ENCODE peak calls at places on chromosomes 12 and 14, in eight cellular contexts. One of them, this sample, is unnamed.

GRCh38 chr12:78914859-78915331 is 50.3 kb downstream of the SYT1 start:
- DNase-seq in colonic mucosa: no peak
- DNase-seq in heart left ventricle: no peak
- DNase-seq in mesothelial cell of epicardium: no peak
- DNase-seq in RWPE1: peak
- DNase-seq in AG10803: no peak
- DNase-seq in HFFc6: no peak
- DNase-seq in cardiac muscle cell: no peak
- DNase-seq in this sample: no peak

GRCh38 chr14:95069018-95069417 is 88.3 kb downstream of the DICER1 start:
- DNase-seq in colonic mucosa: no peak
- DNase-seq in heart left ventricle: no peak
- DNase-seq in mesothelial cell of epicardium: no peak
- DNase-seq in RWPE1: no peak
- DNase-seq in AG10803: no peak
- DNase-seq in HFFc6: no peak
- DNase-seq in cardiac muscle cell: no peak
- DNase-seq in this sample: no peak

GRCh38 chr14:45251912-45252311 is 1.1 kb downstream of the MIS18BP1 start:
- DNase-seq in colonic mucosa: peak
- DNase-seq in heart left ventricle: no peak
- DNase-seq in mesothelial cell of epicardium: no peak
- DNase-seq in RWPE1: peak
- DNase-seq in AG10803: peak
- DNase-seq in HFFc6: no peak
- DNase-seq in cardiac muscle cell: peak
- DNase-seq in this sample: no peak

GRCh38 chr12:94263011-94263786 is 114.8 kb downstream of the PLXNC1 start:
- DNase-seq in colonic mucosa: no peak
- DNase-seq in heart left ventricle: no peak
- DNase-seq in mesothelial cell of epicardium: peak
- DNase-seq in RWPE1: no peak
- DNase-seq in AG10803: no peak
- DNase-seq in HFFc6: no peak
- DNase-seq in cardiac muscle cell: no peak
- DNase-seq in this sample: no peak

GRCh38 chr14:28057286-28058011 is 709.1 kb upstream of the FOXG1 start:
- DNase-seq in colonic mucosa: no peak
- DNase-seq in heart left ventricle: no peak
- DNase-seq in mesothelial cell of epicardium: no peak
- DNase-seq in RWPE1: no peak
- DNase-seq in AG10803: no peak
- DNase-seq in HFFc6: no peak
- DNase-seq in cardiac muscle cell: no peak
- DNase-seq in this sample: no peak

GRCh38 chr14:102819176-102819628 is 42.0 kb downstream of the TRAF3 start:
- DNase-seq in colonic mucosa: peak
- DNase-seq in heart left ventricle: no peak
- DNase-seq in mesothelial cell of epicardium: no peak
- DNase-seq in RWPE1: peak
- DNase-seq in AG10803: peak
- DNase-seq in HFFc6: no peak
- DNase-seq in cardiac muscle cell: no peak
- DNase-seq in this sample: no peak

GRCh38 chr12:29389295-29389919 is 8.4 kb upstream of the ERGIC2 start:
- DNase-seq in colonic mucosa: no peak
- DNase-seq in heart left ventricle: no peak
- DNase-seq in mesothelial cell of epicardium: no peak
- DNase-seq in RWPE1: no peak
- DNase-seq in AG10803: no peak
- DNase-seq in HFFc6: no peak
- DNase-seq in cardiac muscle cell: peak
- DNase-seq in this sample: no peak

GRCh38 chr14:55869397-55870049 is 248.7 kb upstream of the PELI2 start:
- DNase-seq in colonic mucosa: no peak
- DNase-seq in heart left ventricle: no peak
- DNase-seq in mesothelial cell of epicardium: no peak
- DNase-seq in RWPE1: peak
- DNase-seq in AG10803: no peak
- DNase-seq in HFFc6: no peak
- DNase-seq in cardiac muscle cell: no peak
- DNase-seq in this sample: no peak

GRCh38 chr14:25032092-25032784 is 17.7 kb downstream of the STXBP6 start:
- DNase-seq in colonic mucosa: no peak
- DNase-seq in heart left ventricle: no peak
- DNase-seq in mesothelial cell of epicardium: no peak
- DNase-seq in RWPE1: no peak
- DNase-seq in AG10803: no peak
- DNase-seq in HFFc6: no peak
- DNase-seq in cardiac muscle cell: no peak
- DNase-seq in this sample: no peak

GRCh38 chr14:89214221-89214965 is 202.6 kb downstream of the FOXN3 start:
- DNase-seq in colonic mucosa: peak
- DNase-seq in heart left ventricle: peak
- DNase-seq in mesothelial cell of epicardium: no peak
- DNase-seq in RWPE1: peak
- DNase-seq in AG10803: peak
- DNase-seq in HFFc6: no peak
- DNase-seq in cardiac muscle cell: no peak
- DNase-seq in this sample: no peak

GRCh38 chr14:93132472-93133065 is 16.8 kb upstream of the ITPK1 start:
- DNase-seq in colonic mucosa: peak
- DNase-seq in heart left ventricle: peak
- DNase-seq in mesothelial cell of epicardium: no peak
- DNase-seq in RWPE1: no peak
- DNase-seq in AG10803: peak
- DNase-seq in HFFc6: peak
- DNase-seq in cardiac muscle cell: peak
- DNase-seq in this sample: no peak

GRCh38 chr12:58302487-58303011 is 361.2 kb downstream of the ATP23 start:
- DNase-seq in colonic mucosa: peak
- DNase-seq in heart left ventricle: no peak
- DNase-seq in mesothelial cell of epicardium: no peak
- DNase-seq in RWPE1: no peak
- DNase-seq in AG10803: no peak
- DNase-seq in HFFc6: no peak
- DNase-seq in cardiac muscle cell: peak
- DNase-seq in this sample: no peak
- TF ChIP-seq CTCF in colonic mucosa: no peak
- TF ChIP-seq CTCF in heart left ventricle: no peak
- TF ChIP-seq CTCF in mesothelial cell of epicardium: no peak
- TF ChIP-seq CTCF in RWPE1: no peak
- TF ChIP-seq CTCF in AG10803: no peak
- TF ChIP-seq CTCF in HFFc6: no peak
- TF ChIP-seq CTCF in cardiac muscle cell: no peak
- TF ChIP-seq CTCF in this sample: no peak

GRCh38 chr12:106956048-106956935 is 585 bp downstream of the TMEM263 start:
- DNase-seq in colonic mucosa: peak
- DNase-seq in heart left ventricle: peak
- DNase-seq in mesothelial cell of epicardium: peak
- DNase-seq in RWPE1: peak
- DNase-seq in AG10803: peak
- DNase-seq in HFFc6: peak
- DNase-seq in cardiac muscle cell: peak
- DNase-seq in this sample: peak
- TF ChIP-seq CTCF in colonic mucosa: no peak
- TF ChIP-seq CTCF in heart left ventricle: peak
- TF ChIP-seq CTCF in mesothelial cell of epicardium: no peak
- TF ChIP-seq CTCF in RWPE1: peak
- TF ChIP-seq CTCF in AG10803: no peak
- TF ChIP-seq CTCF in HFFc6: peak
- TF ChIP-seq CTCF in cardiac muscle cell: peak
- TF ChIP-seq CTCF in this sample: no peak

GRCh38 chr12:67220065-67220464 is 49.1 kb upstream of the CAND1 start:
- DNase-seq in colonic mucosa: no peak
- DNase-seq in heart left ventricle: no peak
- DNase-seq in mesothelial cell of epicardium: no peak
- DNase-seq in RWPE1: peak
- DNase-seq in AG10803: no peak
- DNase-seq in HFFc6: no peak
- DNase-seq in cardiac muscle cell: no peak
- DNase-seq in this sample: no peak
- TF ChIP-seq CTCF in colonic mucosa: no peak
- TF ChIP-seq CTCF in heart left ventricle: peak
- TF ChIP-seq CTCF in mesothelial cell of epicardium: no peak
- TF ChIP-seq CTCF in RWPE1: no peak
- TF ChIP-seq CTCF in AG10803: peak
- TF ChIP-seq CTCF in HFFc6: no peak
- TF ChIP-seq CTCF in cardiac muscle cell: peak
- TF ChIP-seq CTCF in this sample: peak

GRCh38 chr12:120229071-120229582 is 28.2 kb upstream of the RPLP0 start:
- DNase-seq in colonic mucosa: peak
- DNase-seq in heart left ventricle: no peak
- DNase-seq in mesothelial cell of epicardium: peak
- DNase-seq in RWPE1: no peak
- DNase-seq in AG10803: no peak
- DNase-seq in HFFc6: no peak
- DNase-seq in cardiac muscle cell: peak
- DNase-seq in this sample: no peak

GRCh38 chr12:120230974-120231315 is 30.0 kb upstream of the RPLP0 start:
- DNase-seq in colonic mucosa: no peak
- DNase-seq in heart left ventricle: no peak
- DNase-seq in mesothelial cell of epicardium: no peak
- DNase-seq in RWPE1: no peak
- DNase-seq in AG10803: no peak
- DNase-seq in HFFc6: no peak
- DNase-seq in cardiac muscle cell: no peak
- DNase-seq in this sample: no peak

GRCh38 chr12:120229583-120230325 is 28.8 kb upstream of the RPLP0 start:
- DNase-seq in colonic mucosa: peak
- DNase-seq in heart left ventricle: no peak
- DNase-seq in mesothelial cell of epicardium: peak
- DNase-seq in RWPE1: peak
- DNase-seq in AG10803: no peak
- DNase-seq in HFFc6: peak
- DNase-seq in cardiac muscle cell: peak
- DNase-seq in this sample: no peak

GRCh38 chr12:120230326-120230973 is 29.5 kb upstream of the RPLP0 start:
- DNase-seq in colonic mucosa: peak
- DNase-seq in heart left ventricle: peak
- DNase-seq in mesothelial cell of epicardium: no peak
- DNase-seq in RWPE1: peak
- DNase-seq in AG10803: peak
- DNase-seq in HFFc6: peak
- DNase-seq in cardiac muscle cell: peak
- DNase-seq in this sample: peak

GRCh38 chr12:120231316-120232011 is 30.6 kb upstream of the RPLP0 start:
- DNase-seq in colonic mucosa: peak
- DNase-seq in heart left ventricle: peak
- DNase-seq in mesothelial cell of epicardium: no peak
- DNase-seq in RWPE1: peak
- DNase-seq in AG10803: peak
- DNase-seq in HFFc6: peak
- DNase-seq in cardiac muscle cell: peak
- DNase-seq in this sample: peak
- TF ChIP-seq CTCF in colonic mucosa: no peak
- TF ChIP-seq CTCF in heart left ventricle: no peak
- TF ChIP-seq CTCF in mesothelial cell of epicardium: no peak
- TF ChIP-seq CTCF in RWPE1: no peak
- TF ChIP-seq CTCF in AG10803: peak
- TF ChIP-seq CTCF in HFFc6: peak
- TF ChIP-seq CTCF in cardiac muscle cell: no peak
- TF ChIP-seq CTCF in this sample: peak

DNA sequence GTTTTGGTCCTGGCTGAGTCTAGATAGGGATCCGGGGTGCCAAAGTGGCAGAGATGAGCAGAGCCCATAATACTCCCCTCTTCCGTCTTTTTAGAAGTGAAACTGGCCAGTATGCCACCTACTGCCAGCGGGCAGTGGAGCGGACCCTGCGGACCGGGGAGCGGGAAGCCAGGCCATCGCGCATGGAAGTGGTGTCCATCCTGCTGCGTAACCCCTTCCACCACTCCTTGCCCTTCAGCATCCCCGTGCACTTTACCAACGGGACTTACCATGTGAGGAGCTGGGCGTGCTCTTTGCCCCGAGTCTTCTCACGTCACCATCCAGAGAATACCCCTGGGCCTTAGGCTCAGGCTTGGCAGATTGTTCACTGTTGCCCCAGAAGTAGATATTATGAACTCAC is 21.0 kb downstream of the PIGH start:
- DNase-seq in colonic mucosa: no peak
- DNase-seq in heart left ventricle: no peak
- DNase-seq in mesothelial cell of epicardium: no peak
- DNase-seq in RWPE1: no peak
- DNase-seq in AG10803: no peak
- DNase-seq in HFFc6: no peak
- DNase-seq in cardiac muscle cell: no peak
- DNase-seq in this sample: no peak
- TF ChIP-seq CTCF in colonic mucosa: no peak
- TF ChIP-seq CTCF in heart left ventricle: no peak
- TF ChIP-seq CTCF in mesothelial cell of epicardium: no peak
- TF ChIP-seq CTCF in RWPE1: no peak
- TF ChIP-seq CTCF in AG10803: no peak
- TF ChIP-seq CTCF in HFFc6: no peak
- TF ChIP-seq CTCF in cardiac muscle cell: no peak
- TF ChIP-seq CTCF in this sample: no peak

DNA sequence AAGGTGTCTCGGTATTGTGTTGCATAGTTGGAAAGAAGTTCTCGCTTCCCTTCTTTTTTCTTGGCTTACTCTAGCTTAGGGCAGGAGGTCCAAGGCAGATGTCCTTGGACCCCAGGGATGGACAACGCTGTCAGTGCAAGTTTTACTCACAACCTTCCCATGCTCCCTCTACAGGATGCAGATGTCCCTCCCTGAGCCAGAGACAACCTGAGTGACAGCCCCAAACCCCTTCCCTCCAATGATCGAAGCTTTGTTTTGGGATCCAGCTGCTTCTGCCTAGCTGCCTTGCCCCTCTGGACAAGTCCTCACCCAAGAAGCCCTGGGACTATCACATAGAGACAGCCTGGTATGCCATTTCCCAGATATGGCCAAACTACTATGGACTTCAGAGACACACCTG is 112.0 kb upstream of the RAP1B start:
- DNase-seq in colonic mucosa: no peak
- DNase-seq in heart left ventricle: no peak
- DNase-seq in mesothelial cell of epicardium: no peak
- DNase-seq in RWPE1: no peak
- DNase-seq in AG10803: no peak
- DNase-seq in HFFc6: no peak
- DNase-seq in cardiac muscle cell: no peak
- DNase-seq in this sample: no peak
- TF ChIP-seq CTCF in colonic mucosa: no peak
- TF ChIP-seq CTCF in heart left ventricle: no peak
- TF ChIP-seq CTCF in mesothelial cell of epicardium: no peak
- TF ChIP-seq CTCF in RWPE1: no peak
- TF ChIP-seq CTCF in AG10803: no peak
- TF ChIP-seq CTCF in HFFc6: no peak
- TF ChIP-seq CTCF in cardiac muscle cell: no peak
- TF ChIP-seq CTCF in this sample: no peak

GRCh38 chr12:61029516-61029915 is 1230.7 kb upstream of the USP15 start:
- DNase-seq in colonic mucosa: no peak
- DNase-seq in heart left ventricle: no peak
- DNase-seq in mesothelial cell of epicardium: no peak
- DNase-seq in RWPE1: no peak
- DNase-seq in AG10803: no peak
- DNase-seq in HFFc6: no peak
- DNase-seq in cardiac muscle cell: no peak
- DNase-seq in this sample: no peak
- TF ChIP-seq CTCF in colonic mucosa: no peak
- TF ChIP-seq CTCF in heart left ventricle: no peak
- TF ChIP-seq CTCF in mesothelial cell of epicardium: no peak
- TF ChIP-seq CTCF in RWPE1: no peak
- TF ChIP-seq CTCF in AG10803: no peak
- TF ChIP-seq CTCF in HFFc6: no peak
- TF ChIP-seq CTCF in cardiac muscle cell: no peak
- TF ChIP-seq CTCF in this sample: no peak

This sample was measured in HFF-Myc.